ENCODE peak calls at places on chromosomes 11 and 22, in eight cellular contexts. One of them, this sample, is unnamed.

GRCh38 chr22:44719586-44720368 is 17.8 kb downstream of the PRR5 start:
- DNase-seq in IMR-90: no peak
- DNase-seq in HCT116: no peak
- DNase-seq in lung: no peak
- DNase-seq in cardiac fibroblast: no peak
- DNase-seq in tibial nerve: no peak
- DNase-seq in psoas muscle: no peak
- DNase-seq in heart right ventricle: no peak
- DNase-seq in this sample: no peak

GRCh38 chr22:30348395-30348794 is 8.3 kb downstream of the SF3A1 start:
- DNase-seq in heart right ventricle: no peak
- DNase-seq in IMR-90: no peak
- DNase-seq in lung: no peak
- DNase-seq in HCT116: no peak
- DNase-seq in tibial nerve: no peak
- DNase-seq in psoas muscle: no peak
- DNase-seq in cardiac fibroblast: no peak
- DNase-seq in this sample: no peak

GRCh38 chr11:47326198-47326597 is 26.3 kb downstream of the MYBPC3 start:
- DNase-seq in tibial nerve: no peak
- DNase-seq in lung: no peak
- DNase-seq in psoas muscle: no peak
- DNase-seq in IMR-90: no peak
- DNase-seq in heart right ventricle: no peak
- DNase-seq in cardiac fibroblast: no peak
- DNase-seq in HCT116: no peak
- DNase-seq in this sample: no peak

GRCh38 chr11:27648840-27649239 is 51.4 kb downstream of the BDNF start:
- DNase-seq in tibial nerve: no peak
- DNase-seq in IMR-90: peak; percentile 56
- DNase-seq in lung: no peak
- DNase-seq in cardiac fibroblast: no peak
- DNase-seq in heart right ventricle: no peak
- DNase-seq in psoas muscle: no peak
- DNase-seq in HCT116: no peak
- DNase-seq in this sample: no peak

GRCh38 chr11:19817265-19817851 is 104.7 kb downstream of the NAV2 start:
- DNase-seq in lung: peak; percentile 72
- DNase-seq in tibial nerve: no peak
- DNase-seq in IMR-90: no peak
- DNase-seq in HCT116: no peak
- DNase-seq in heart right ventricle: no peak
- DNase-seq in psoas muscle: no peak
- DNase-seq in cardiac fibroblast: no peak
- DNase-seq in this sample: no peak

GRCh38 chr22:31278643-31279326 is 13.5 kb downstream of the PIK3IP1 start:
- DNase-seq in heart right ventricle: no peak
- DNase-seq in psoas muscle: no peak
- DNase-seq in cardiac fibroblast: no peak
- DNase-seq in tibial nerve: no peak
- DNase-seq in HCT116: no peak
- DNase-seq in lung: no peak
- DNase-seq in IMR-90: no peak
- DNase-seq in this sample: no peak

GRCh38 chr11:107018274-107018901 is at the start of gene GUCY1A2:
- DNase-seq in IMR-90: no peak
- DNase-seq in tibial nerve: no peak
- DNase-seq in psoas muscle: peak; percentile 48
- DNase-seq in lung: no peak
- DNase-seq in heart right ventricle: peak; percentile 28
- DNase-seq in HCT116: no peak
- DNase-seq in cardiac fibroblast: peak; percentile 9
- DNase-seq in this sample: peak; percentile 62

GRCh38 chr22:36355362-36355761 is 32.4 kb downstream of the MYH9 start:
- DNase-seq in psoas muscle: no peak
- DNase-seq in HCT116: no peak
- DNase-seq in lung: no peak
- DNase-seq in cardiac fibroblast: peak; percentile 73
- DNase-seq in IMR-90: peak; percentile 52
- DNase-seq in heart right ventricle: no peak
- DNase-seq in tibial nerve: no peak
- DNase-seq in this sample: no peak

GRCh38 chr22:41230399-41230785 is 10.3 kb downstream of the CHADL start:
- DNase-seq in tibial nerve: no peak
- DNase-seq in IMR-90: no peak
- DNase-seq in lung: no peak
- DNase-seq in heart right ventricle: no peak
- DNase-seq in HCT116: no peak
- DNase-seq in cardiac fibroblast: no peak
- DNase-seq in psoas muscle: no peak
- DNase-seq in this sample: no peak

GRCh38 chr11:72578541-72578940 is 95.7 kb downstream of the PDE2A start:
- DNase-seq in tibial nerve: no peak
- DNase-seq in lung: no peak
- DNase-seq in heart right ventricle: no peak
- DNase-seq in psoas muscle: peak; percentile 7
- DNase-seq in cardiac fibroblast: no peak
- DNase-seq in IMR-90: no peak
- DNase-seq in HCT116: no peak
- DNase-seq in this sample: no peak

GRCh38 chr11:78800089-78800690 is 225.5 kb upstream of the NARS2 start:
- DNase-seq in tibial nerve: no peak
- DNase-seq in cardiac fibroblast: peak; percentile 43
- DNase-seq in psoas muscle: peak; percentile 39
- DNase-seq in heart right ventricle: no peak
- DNase-seq in HCT116: no peak
- DNase-seq in IMR-90: no peak
- DNase-seq in lung: no peak
- DNase-seq in this sample: no peak

GRCh38 chr11:12008790-12009616 is 577 bp upstream of the DKK3 start:
- DNase-seq in IMR-90: peak; percentile 46
- DNase-seq in lung: no peak
- DNase-seq in HCT116: no peak
- DNase-seq in tibial nerve: no peak
- DNase-seq in heart right ventricle: peak; percentile 68
- DNase-seq in psoas muscle: no peak
- DNase-seq in cardiac fibroblast: no peak
- DNase-seq in this sample: peak; percentile 65
- H3K4me3 ChIP-seq in IMR-90: peak overlapping the region; percentile 100
- H3K4me3 ChIP-seq in lung: peak overlapping the region; percentile 54
- H3K4me3 ChIP-seq in HCT116: no peak overlapping the region
- H3K4me3 ChIP-seq in tibial nerve: peak overlapping the region; percentile 68
- H3K4me3 ChIP-seq in heart right ventricle: peak overlapping the region; percentile 58
- H3K4me3 ChIP-seq in psoas muscle: peak overlapping the region; percentile 61
- H3K4me3 ChIP-seq in cardiac fibroblast: peak overlapping the region; percentile 68
- H3K4me3 ChIP-seq in this sample: no peak overlapping the region

GRCh38 chr11:112841719-112842118 is 119.5 kb upstream of the NCAM1 start:
- DNase-seq in tibial nerve: no peak
- DNase-seq in IMR-90: no peak
- DNase-seq in cardiac fibroblast: no peak
- DNase-seq in lung: no peak
- DNase-seq in psoas muscle: no peak
- DNase-seq in heart right ventricle: no peak
- DNase-seq in HCT116: no peak
- DNase-seq in this sample: no peak
- H3K4me3 ChIP-seq in tibial nerve: no peak overlapping the region
- H3K4me3 ChIP-seq in IMR-90: no peak overlapping the region
- H3K4me3 ChIP-seq in cardiac fibroblast: no peak overlapping the region
- H3K4me3 ChIP-seq in lung: no peak overlapping the region
- H3K4me3 ChIP-seq in psoas muscle: no peak overlapping the region
- H3K4me3 ChIP-seq in heart right ventricle: no peak overlapping the region
- H3K4me3 ChIP-seq in HCT116: no peak overlapping the region
- H3K4me3 ChIP-seq in this sample: no peak overlapping the region

DNA sequence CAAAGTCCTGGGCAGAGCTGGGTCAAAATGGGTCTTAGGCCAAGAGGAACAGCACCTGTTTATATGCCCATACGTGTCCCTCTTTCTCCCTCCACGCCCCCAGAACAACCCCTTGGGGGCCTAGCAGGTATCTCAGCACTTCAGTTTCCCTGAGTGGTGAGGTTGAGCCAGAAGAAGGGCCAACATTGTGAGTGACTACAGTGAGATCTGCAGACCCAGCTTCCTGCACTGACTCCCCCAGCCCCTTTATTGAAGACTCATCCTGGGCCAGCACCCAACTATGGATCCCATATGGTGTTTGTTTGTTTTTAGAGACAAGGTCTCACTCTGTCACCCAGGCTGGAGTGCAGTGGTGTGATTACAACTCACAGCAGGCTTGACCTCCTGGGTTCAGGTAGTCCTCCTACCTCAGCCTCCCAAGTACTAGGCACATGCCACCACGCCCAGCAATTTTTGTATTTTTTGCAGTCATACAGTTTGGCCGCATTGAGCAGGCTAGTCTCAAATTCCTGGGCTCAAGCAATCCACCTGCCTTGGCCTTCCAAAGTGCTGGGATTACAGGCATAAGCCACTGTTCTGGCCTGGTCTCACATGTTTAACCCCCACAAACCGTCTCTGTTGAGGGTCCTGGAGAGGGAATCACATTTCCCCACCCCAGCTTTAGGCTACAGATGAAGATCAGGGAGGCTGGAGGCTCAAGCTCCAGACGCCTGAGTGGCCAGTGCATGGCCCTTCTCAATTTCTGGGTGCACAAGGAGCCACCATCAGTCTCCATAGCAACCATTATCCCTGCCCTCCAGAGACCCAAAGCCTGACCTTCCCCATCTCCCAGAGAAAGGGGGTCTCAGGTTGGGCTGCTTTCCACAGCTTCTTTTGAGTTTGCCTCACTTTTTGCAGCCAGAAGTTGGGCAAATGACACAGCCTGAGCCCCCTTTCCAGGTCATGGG is 1.7 kb upstream of the LARGE2 start:
- DNase-seq in tibial nerve: no peak
- DNase-seq in cardiac fibroblast: no peak
- DNase-seq in psoas muscle: peak; percentile 26
- DNase-seq in lung: no peak
- DNase-seq in IMR-90: no peak
- DNase-seq in HCT116: no peak
- DNase-seq in heart right ventricle: no peak
- DNase-seq in this sample: peak; percentile 15
- H3K4me3 ChIP-seq in tibial nerve: no peak overlapping the region
- H3K4me3 ChIP-seq in cardiac fibroblast: no peak overlapping the region
- H3K4me3 ChIP-seq in psoas muscle: no peak overlapping the region
- H3K4me3 ChIP-seq in lung: no peak overlapping the region
- H3K4me3 ChIP-seq in IMR-90: no peak overlapping the region
- H3K4me3 ChIP-seq in HCT116: no peak overlapping the region
- H3K4me3 ChIP-seq in heart right ventricle: no peak overlapping the region
- H3K4me3 ChIP-seq in this sample: no peak overlapping the region

GRCh38 chr11:130999992-131000770 is 83.9 kb upstream of the SNX19 start:
- DNase-seq in psoas muscle: no peak
- DNase-seq in heart right ventricle: no peak
- DNase-seq in lung: no peak
- DNase-seq in tibial nerve: no peak
- DNase-seq in cardiac fibroblast: peak; percentile 98
- DNase-seq in HCT116: peak; percentile 19
- DNase-seq in IMR-90: peak; percentile 98
- DNase-seq in this sample: no peak

GRCh38 chr11:131002145-131002544 is 85.9 kb upstream of the SNX19 start:
- DNase-seq in cardiac fibroblast: no peak
- DNase-seq in HCT116: no peak
- DNase-seq in lung: no peak
- DNase-seq in tibial nerve: no peak
- DNase-seq in psoas muscle: no peak
- DNase-seq in heart right ventricle: no peak
- DNase-seq in IMR-90: no peak
- DNase-seq in this sample: no peak

DNA sequence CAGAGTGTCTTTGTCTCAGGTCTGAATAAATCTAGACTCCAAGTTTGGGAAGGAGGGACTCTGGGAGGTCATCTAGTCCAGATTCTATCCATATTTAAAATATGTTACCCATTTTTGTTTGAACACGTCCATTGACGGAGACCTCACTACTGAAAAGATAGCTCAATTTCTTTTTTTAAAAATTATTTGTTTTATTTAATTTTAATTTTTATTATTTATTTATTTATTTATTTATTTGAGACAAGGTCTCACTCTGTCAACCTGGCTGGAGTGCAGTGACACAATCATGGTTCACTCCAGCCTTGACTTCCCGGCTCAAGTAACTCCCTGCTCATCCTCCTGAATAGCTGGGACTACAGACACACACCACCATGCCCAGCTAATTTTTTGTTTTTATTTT is 89.5 kb upstream of the SNX19 start:
- DNase-seq in IMR-90: no peak
- DNase-seq in tibial nerve: no peak
- DNase-seq in cardiac fibroblast: no peak
- DNase-seq in heart right ventricle: no peak
- DNase-seq in psoas muscle: no peak
- DNase-seq in HCT116: no peak
- DNase-seq in lung: no peak
- DNase-seq in this sample: no peak
- H3K4me3 ChIP-seq in IMR-90: no peak overlapping the region
- H3K4me3 ChIP-seq in tibial nerve: no peak overlapping the region
- H3K4me3 ChIP-seq in cardiac fibroblast: no peak overlapping the region
- H3K4me3 ChIP-seq in heart right ventricle: no peak overlapping the region
- H3K4me3 ChIP-seq in psoas muscle: no peak overlapping the region
- H3K4me3 ChIP-seq in HCT116: no peak overlapping the region
- H3K4me3 ChIP-seq in lung: no peak overlapping the region
- H3K4me3 ChIP-seq in this sample: no peak overlapping the region

This sample was measured in pancreas.